ENCODE peak calls at places on chromosomes 13 and 19, in nine cellular contexts. U is IMR-90; P is left lung; X is CD4-positive, alpha-beta memory T cell; W is RWPE2; R is CD8-positive, alpha-beta T cell; B is WERI-Rb-1; N is Peyer's patch; K is right lobe of liver. Y is an unnamed sample.
A peak's percentile ranks its signal among the peaks of the same experiment; 100 is the strongest.

GRCh38 chr19:17309962-17310461 is 649 bp downstream of the DDA1 start:
- DNase-seq in U (no peak), P (no peak), X (no peak), W (no peak), R (no peak), B (no peak), N (no peak), K (no peak), Y (no peak)

GRCh38 chr19:3618144-3618810 is 8.3 kb downstream of the CACTIN start:
- DNase-seq in U (peak; percentile 29), P (peak; percentile 90), X (peak; percentile 28), W (peak; percentile 34), R (peak; percentile 35), B (peak; percentile 69), N (peak; percentile 56), K (peak; percentile 78), Y (peak; percentile 87)

GRCh38 chr19:54432144-54432738 is 16.8 kb upstream of the LENG8 start:
- DNase-seq in U (no peak), P (no peak), X (no peak), W (no peak), R (no peak), B (no peak), N (no peak), K (no peak), Y (peak; percentile 51)

GRCh38 chr13:54234607-54235006 is 1206.0 kb downstream of the OLFM4 start:
- DNase-seq in U (no peak), P (no peak), X (no peak), W (no peak), R (no peak), B (no peak), N (no peak), K (no peak), Y (no peak)

GRCh38 chr13:59680429-59681024 is 483.2 kb downstream of the DIAPH3 start:
- DNase-seq in U (peak; percentile 33), P (no peak), X (peak; percentile 5), W (no peak), R (no peak), B (no peak), N (no peak), K (no peak), Y (no peak)

GRCh38 chr13:22325761-22326160 is 654.9 kb downstream of the FGF9 start:
- DNase-seq in U (no peak), P (no peak), X (no peak), W (no peak), R (no peak), B (no peak), N (no peak), K (no peak), Y (no peak)

GRCh38 chr19:35754365-35755139 is 2.3 kb downstream of the HSPB6 start:
- DNase-seq in U (no peak), P (no peak), X (no peak), W (no peak), R (no peak), B (no peak), N (no peak), K (no peak), Y (no peak)

GRCh38 chr13:107730835-107731234 is 484.5 kb downstream of the LIG4 start:
- DNase-seq in U (peak; percentile 67), P (no peak), X (no peak), W (no peak), R (no peak), B (peak; percentile 76), N (no peak), K (no peak), Y (no peak)

GRCh38 chr13:29507356-29507755 is 88.1 kb downstream of the SLC7A1 start:
- DNase-seq in U (no peak), P (no peak), X (no peak), W (no peak), R (no peak), B (no peak), N (peak; percentile 36), K (no peak), Y (no peak)

GRCh38 chr13:29508874-29509249 is 86.6 kb downstream of the SLC7A1 start:
- DNase-seq in U (no peak), P (no peak), X (no peak), W (no peak), R (no peak), B (no peak), N (no peak), K (no peak), Y (no peak)

GRCh38 chr13:29505950-29506349 is 89.5 kb downstream of the SLC7A1 start:
- DNase-seq in U (no peak), P (peak; percentile 61), X (no peak), W (no peak), R (no peak), B (no peak), N (no peak), K (no peak), Y (no peak)

GRCh38 chr13:29509999-29510586 is 85.4 kb downstream of the SLC7A1 start:
- DNase-seq in U (peak; percentile 57), P (no peak), X (no peak), W (no peak), R (no peak), B (no peak), N (no peak), K (no peak), Y (no peak)

DNA sequence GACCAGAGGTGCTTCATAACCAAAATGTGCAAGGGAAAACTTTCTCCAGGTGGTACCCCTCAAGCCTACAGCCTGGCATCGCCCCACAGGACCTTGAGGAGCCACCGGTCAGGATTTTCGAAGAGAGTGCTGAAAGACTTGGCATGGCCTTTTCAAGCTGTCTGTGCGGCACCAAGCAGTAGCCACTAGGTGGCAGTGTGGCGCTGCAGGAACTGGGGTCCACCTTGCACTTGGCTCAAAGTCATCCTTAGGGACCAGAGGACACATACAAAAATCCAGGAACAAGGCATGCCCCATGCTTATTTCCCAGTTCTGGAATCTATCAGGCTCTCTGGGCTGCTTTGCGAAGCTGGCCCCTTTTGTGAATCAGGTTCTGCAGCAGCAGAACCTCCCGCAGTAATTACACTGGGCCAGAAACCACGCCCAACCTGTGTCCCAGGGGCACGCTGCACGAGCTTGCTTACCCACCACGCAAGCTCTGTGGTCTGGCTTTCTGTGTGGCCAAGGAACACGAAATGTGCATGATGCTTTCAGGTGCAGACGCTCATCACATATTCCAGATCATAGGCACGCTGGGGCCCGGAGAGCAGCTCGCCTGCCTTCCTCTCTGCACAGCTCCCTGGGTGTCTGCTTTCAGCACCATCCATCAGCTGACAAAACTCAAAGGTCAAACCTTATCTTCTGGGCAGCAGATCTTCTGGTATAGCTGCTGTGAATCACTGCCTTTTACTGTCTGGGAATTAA is 87.2 kb downstream of the SLC7A1 start:
- DNase-seq in U (peak; percentile 79), P (peak; percentile 92), X (peak; percentile 54), W (no peak), R (peak; percentile 62), B (peak; percentile 57), N (peak; percentile 76), K (peak; percentile 83), Y (peak; percentile 89)
- H3K4me3 ChIP-seq in U (no peak overlapping the region), P (no peak overlapping the region), X (no peak overlapping the region), W (no peak overlapping the region), R (no peak overlapping the region), B (no peak overlapping the region), N (no peak overlapping the region), K (no peak overlapping the region), Y (no peak overlapping the region)

GRCh38 chr19:13665125-13665903 is 99.0 kb upstream of the MRI1 start:
- DNase-seq in U (no peak), P (no peak), X (no peak), W (no peak), R (no peak), B (no peak), N (peak; percentile 18), K (no peak), Y (no peak)

GRCh38 chr19:13670846-13671245 is 93.5 kb upstream of the MRI1 start:
- DNase-seq in U (no peak), P (no peak), X (no peak), W (no peak), R (no peak), B (no peak), N (no peak), K (no peak), Y (no peak)

GRCh38 chr19:13668964-13669363 is 95.4 kb upstream of the MRI1 start:
- DNase-seq in U (no peak), P (no peak), X (no peak), W (no peak), R (no peak), B (no peak), N (no peak), K (no peak), Y (no peak)

DNA sequence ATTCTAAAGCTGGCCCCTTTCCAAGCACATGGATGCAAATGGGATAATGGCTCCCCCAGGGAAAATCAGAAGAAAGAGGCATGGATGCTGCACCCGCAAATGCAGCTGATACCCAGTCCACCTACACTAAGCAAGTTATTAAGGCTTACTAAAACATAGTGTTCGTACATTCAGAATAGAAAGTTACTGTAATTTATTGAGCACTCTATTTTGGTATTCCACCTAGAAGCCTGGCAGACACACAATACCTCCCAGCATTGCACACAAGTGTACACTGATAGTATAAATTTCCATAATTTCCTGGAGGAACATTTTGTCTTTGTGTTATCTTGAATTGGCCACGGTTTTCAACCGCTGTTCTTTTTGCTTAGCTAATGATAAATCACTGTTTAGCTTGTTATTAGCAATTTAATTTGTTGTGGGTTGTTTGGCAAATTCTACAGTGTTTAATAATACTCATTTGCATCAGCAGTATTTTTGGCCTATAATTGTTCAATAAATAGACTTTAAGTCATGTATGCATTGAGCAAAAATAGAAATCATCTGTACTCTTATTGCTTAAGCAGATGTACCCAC is 94.5 kb upstream of the MRI1 start:
- DNase-seq in U (no peak), P (no peak), X (no peak), W (no peak), R (no peak), B (no peak), N (no peak), K (no peak), Y (no peak)
- H3K27ac ChIP-seq in U (no peak overlapping the region), P (no peak overlapping the region), X (no peak overlapping the region), W (no peak overlapping the region), R (no peak overlapping the region), B (no peak overlapping the region), N (no peak overlapping the region), K (no peak overlapping the region), Y (no peak overlapping the region)

GRCh38 chr19:4768934-4769777 is 22.4 kb upstream of the FEM1A start:
- DNase-seq in U (peak; percentile 82), P (no peak), X (peak; percentile 79), W (peak; percentile 72), R (peak; percentile 65), B (peak; percentile 96), N (peak; percentile 33), K (peak; percentile 75), Y (peak; percentile 89)
- H3K4me3 ChIP-seq in U (no peak overlapping the region), P (no peak overlapping the region), X (no peak overlapping the region), W (no peak overlapping the region), R (no peak overlapping the region), B (peak overlapping the region; percentile 76), N (no peak overlapping the region), K (no peak overlapping the region), Y (no peak overlapping the region)

GRCh38 chr19:13347351-13347750 is 158.9 kb downstream of the CACNA1A start:
- DNase-seq in U (no peak), P (no peak), X (no peak), W (no peak), R (no peak), B (no peak), N (no peak), K (no peak), Y (no peak)

GRCh38 chr19:13353625-13354024 is 152.7 kb downstream of the CACNA1A start:
- DNase-seq in U (no peak), P (no peak), X (no peak), W (no peak), R (no peak), B (no peak), N (no peak), K (no peak), Y (no peak)

GRCh38 chr19:13350761-13351160 is 155.5 kb downstream of the CACNA1A start:
- DNase-seq in U (peak; percentile 9), P (no peak), X (no peak), W (no peak), R (no peak), B (no peak), N (no peak), K (no peak), Y (no peak)

GRCh38 chr19:13355356-13355755 is 150.9 kb downstream of the CACNA1A start:
- DNase-seq in U (no peak), P (no peak), X (no peak), W (no peak), R (no peak), B (no peak), N (no peak), K (no peak), Y (no peak)

GRCh38 chr19:13350072-13350471 is 156.2 kb downstream of the CACNA1A start:
- DNase-seq in U (no peak), P (no peak), X (no peak), W (no peak), R (no peak), B (no peak), N (no peak), K (no peak), Y (no peak)
- H3K27ac ChIP-seq in U (no peak overlapping the region), P (no peak overlapping the region), X (no peak overlapping the region), W (no peak overlapping the region), R (no peak overlapping the region), B (no peak overlapping the region), N (no peak overlapping the region), K (no peak overlapping the region), Y (no peak overlapping the region)

Y was measured in kidney.